ENCODE peak calls at places on chromosomes 4 and X, in eight cellular contexts. F is stimulated activated CD4-positive, alpha-beta T cell treated with anti-CD3 and anti-CD28 coated beads, Interleukin-4, amount 100 ng/mL, for 48 hours; G is T-helper 1 cell; D is KBM-7; A is foreskin fibroblast; J is naive B cell; Y is erythroblast; X is NCI-H524 treated with DMSO at 0.1 percent for 48 hours. C is an unnamed sample.

GRCh38 chr4:150007512-150007911 is 70.7 kb upstream of the DCLK2 start:
- DNase-seq in F (no peak), G (no peak), Y (no peak), A (peak), J (no peak), X (no peak), D (no peak), C (no peak)

GRCh38 chr4:40672528-40673522 is 43.2 kb upstream of the RBM47 start:
- DNase-seq in X (no peak), G (no peak), D (peak), J (no peak), Y (peak), F (peak), A (peak), C (peak)

GRCh38 chr4:35151816-35152572 is 1092.3 kb downstream of the ARAP2 start:
- DNase-seq in A (no peak), G (no peak), J (no peak), Y (peak), F (no peak), X (no peak), D (peak), C (peak)

GRCh38 chr4:94728056-94728766 is 29.5 kb upstream of the BMPR1B start:
- DNase-seq in A (peak), X (no peak), F (no peak), D (no peak), G (no peak), J (no peak), Y (no peak), C (no peak)

GRCh38 chr4:67988986-67989385 is 25.7 kb upstream of the TMPRSS11A start:
- DNase-seq in F (no peak), J (no peak), G (no peak), X (no peak), A (no peak), Y (no peak), D (no peak), C (no peak)

GRCh38 chrX:57929373-57929772 is 19.1 kb upstream of the ZXDA start:
- DNase-seq in G (no peak), J (no peak), Y (peak), X (no peak), D (peak), F (no peak), A (peak), C (no peak)

GRCh38 chr4:22410645-22411247 is 105.1 kb downstream of the ADGRA3 start:
- DNase-seq in J (no peak), D (peak), G (no peak), F (no peak), Y (peak), X (no peak), A (peak), C (no peak)

GRCh38 chr4:123977623-123978022 is 581.0 kb downstream of the SPRY1 start:
- DNase-seq in D (no peak), G (no peak), Y (no peak), J (no peak), F (no peak), A (no peak), X (no peak), C (no peak)

GRCh38 chr4:6391852-6392188 is 80.6 kb downstream of the PPP2R2C start:
- DNase-seq in D (no peak), F (no peak), X (no peak), Y (no peak), G (no peak), J (no peak), A (no peak), C (no peak)

GRCh38 chr4:24172406-24172805 is 282.6 kb upstream of the PPARGC1A start:
- DNase-seq in J (no peak), A (no peak), Y (no peak), X (no peak), F (no peak), G (no peak), D (no peak), C (no peak)

GRCh38 chr4:185839204-185839712 is 27.3 kb upstream of the SORBS2 start:
- DNase-seq in J (no peak), F (no peak), D (no peak), X (no peak), G (no peak), Y (no peak), A (peak), C (no peak)

GRCh38 chr4:12993923-12994322 is 490.2 kb downstream of the RAB28 start:
- DNase-seq in D (no peak), G (no peak), X (no peak), Y (no peak), F (no peak), A (no peak), J (no peak), C (no peak)

GRCh38 chr4:95167809-95168208 is 381.0 kb downstream of the UNC5C start:
- DNase-seq in D (no peak), G (no peak), Y (no peak), A (no peak), J (no peak), X (no peak), F (no peak), C (no peak)

GRCh38 chr4:71992571-71992970 is 39.2 kb upstream of the NPFFR2 start:
- DNase-seq in F (no peak), Y (no peak), D (no peak), X (no peak), A (no peak), J (no peak), G (no peak), C (no peak)

GRCh38 chrX:128781506-128781905 is 729.3 kb upstream of the ACTRT1 start:
- DNase-seq in J (no peak), F (no peak), Y (no peak), D (peak), X (peak), A (no peak), G (no peak), C (no peak)

GRCh38 chr4:47933798-47934197 is 19.4 kb upstream of the NFXL1 start:
- DNase-seq in X (no peak), Y (peak), D (peak), J (peak), F (no peak), A (peak), G (no peak), C (peak)